ENCODE peak calls at places on chromosomes 2 and 18, in five cellular contexts. W is aorta, B is lower lobe of right lung, A is breast epithelium, Y is fibroblast of lung. O is an unnamed sample.

GRCh38 chr2:160956243-160956802 is 203.9 kb upstream of the TANK start:
- DNase-seq in W (peak), B (no peak), Y (no peak), A (no peak), O (peak)

GRCh38 chr2:8550481-8550880 is 131.4 kb upstream of the ID2 start:
- DNase-seq in A (no peak), W (peak), B (no peak), Y (no peak), O (peak)

GRCh38 chr2:138223321-138223720 is 259.0 kb downstream of the HNMT start:
- DNase-seq in Y (peak), A (no peak), W (no peak), B (no peak), O (no peak)

GRCh38 chr2:167862787-167863186 is 384.6 kb downstream of the STK39 start:
- DNase-seq in Y (peak), W (no peak), A (no peak), B (no peak), O (no peak)

GRCh38 chr2:95320344-95320712 is 23.2 kb downstream of the KCNIP3 start:
- DNase-seq in A (no peak), Y (no peak), B (no peak), W (no peak), O (no peak)

GRCh38 chr2:220365023-220365422 is 737.6 kb downstream of the SLC4A3 start:
- DNase-seq in B (no peak), W (no peak), Y (peak), A (no peak), O (no peak)

GRCh38 chr2:9311488-9311887 is 104.9 kb downstream of the ASAP2 start:
- DNase-seq in Y (peak), A (no peak), W (peak), B (no peak), O (peak)

GRCh38 chr2:172208881-172209325 is 106.2 kb upstream of the DLX2 start:
- DNase-seq in W (no peak), A (no peak), B (no peak), Y (peak), O (no peak)

GRCh38 chr18:44599409-44599808 is 81.3 kb upstream of the SETBP1 start:
- DNase-seq in A (no peak), B (no peak), W (peak), Y (peak), O (peak)

GRCh38 chr18:49041677-49042570 is 91.2 kb upstream of the SMAD7 start:
- DNase-seq in W (no peak), B (no peak), Y (peak), A (no peak), O (peak)

GRCh38 chr2:67713376-67713775 is 316.2 kb downstream of the ETAA1 start:
- DNase-seq in Y (no peak), A (no peak), B (no peak), W (no peak), O (no peak)

GRCh38 chr2:216857131-216857550 is 2.7 kb downstream of the TNP1 start:
- DNase-seq in W (no peak), Y (peak), B (no peak), A (no peak), O (no peak)

GRCh38 chr2:122244830-122245229 is 489.4 kb downstream of the TSN start:
- DNase-seq in A (no peak), Y (no peak), B (no peak), W (no peak), O (no peak)

GRCh38 chr2:41576423-41576822 is 471.4 kb upstream of the PKDCC start:
- DNase-seq in A (no peak), W (no peak), B (no peak), Y (no peak), O (no peak)

GRCh38 chr18:8020133-8020846 is 453.2 kb downstream of the PTPRM start:
- DNase-seq in A (no peak), Y (peak), W (no peak), B (no peak), O (no peak)

GRCh38 chr18:13973061-13973460 is 57.7 kb upstream of the MC2R start:
- DNase-seq in Y (no peak), A (no peak), W (no peak), B (no peak), O (no peak)

GRCh38 chr18:3207565-3207964 is 12.2 kb downstream of the MYOM1 start:
- DNase-seq in B (no peak), Y (no peak), A (no peak), W (no peak), O (no peak)

GRCh38 chr18:58257461-58257860 is 213.4 kb downstream of the NEDD4L start:
- DNase-seq in W (no peak), A (no peak), B (no peak), Y (peak), O (no peak)

GRCh38 chr2:213420829-213421385 is 136.6 kb downstream of the SPAG16 start:
- DNase-seq in A (no peak), Y (no peak), B (no peak), W (no peak), O (no peak)

GRCh38 chr18:6607348-6607747 is 122.2 kb upstream of the ARHGAP28 start:
- DNase-seq in B (no peak), Y (no peak), A (no peak), W (no peak), O (no peak)

GRCh38 chr18:6601241-6601640 is 128.3 kb upstream of the ARHGAP28 start:
- DNase-seq in B (no peak), Y (no peak), A (no peak), W (no peak), O (no peak)

GRCh38 chr18:6606411-6607085 is 123.0 kb upstream of the ARHGAP28 start:
- DNase-seq in W (no peak), Y (no peak), A (no peak), B (no peak), O (no peak)

GRCh38 chr18:6609882-6610281 is 119.6 kb upstream of the ARHGAP28 start:
- DNase-seq in Y (no peak), A (no peak), B (no peak), W (no peak), O (no peak)

DNA sequence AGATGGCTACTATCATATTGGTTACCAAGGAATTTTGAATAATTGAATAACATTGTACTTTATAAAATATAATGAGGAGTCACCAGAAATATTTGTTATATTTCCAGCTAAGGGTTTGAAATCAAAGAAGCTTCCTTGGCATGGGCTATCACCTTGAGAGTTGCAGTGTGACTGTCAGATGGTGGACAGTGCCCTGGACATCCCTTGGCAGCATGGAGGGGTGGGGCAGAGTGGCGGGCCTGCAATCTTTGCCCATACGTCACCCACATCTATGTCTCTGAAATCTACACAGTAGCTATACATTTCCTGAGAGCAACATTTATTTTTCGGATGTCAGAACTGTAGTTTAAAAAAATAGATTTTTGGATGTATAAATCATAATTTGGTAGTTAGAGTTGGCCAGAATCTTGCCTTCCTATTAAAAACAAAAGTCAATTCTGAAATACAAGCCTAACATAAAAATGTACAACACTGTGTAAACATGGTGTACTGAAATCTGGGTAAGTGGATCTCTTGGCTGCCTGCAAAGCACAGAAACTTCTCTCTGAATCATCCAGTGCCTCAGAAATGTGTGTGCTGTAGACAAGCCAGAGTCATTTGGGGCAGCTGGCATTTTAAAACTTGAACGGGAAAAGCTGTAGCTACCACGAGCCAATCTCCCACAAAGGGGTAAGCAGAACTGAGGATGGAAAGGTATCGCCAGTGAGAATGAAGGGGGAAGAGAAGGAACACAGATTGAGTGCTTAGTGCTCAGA is 124.2 kb upstream of the ARHGAP28 start:
- DNase-seq in B (no peak), W (no peak), Y (no peak), A (no peak), O (no peak)
- H3K27ac ChIP-seq in B (no peak), W (no peak), Y (no peak), A (no peak), O (no peak)

GRCh38 chr2:53432921-53433320 is 334.7 kb upstream of the CHAC2 start:
- DNase-seq in Y (no peak), W (no peak), A (no peak), B (no peak), O (no peak)
- H3K27ac ChIP-seq in Y (no peak), W (no peak), A (no peak), B (no peak), O (no peak)

GRCh38 chr2:24365051-24365450 is 4.7 kb upstream of the ITSN2 start:
- DNase-seq in Y (no peak), A (peak), W (peak), B (peak), O (peak)
- H3K27ac ChIP-seq in Y (no peak), A (peak), W (peak), B (peak), O (peak)

DNA sequence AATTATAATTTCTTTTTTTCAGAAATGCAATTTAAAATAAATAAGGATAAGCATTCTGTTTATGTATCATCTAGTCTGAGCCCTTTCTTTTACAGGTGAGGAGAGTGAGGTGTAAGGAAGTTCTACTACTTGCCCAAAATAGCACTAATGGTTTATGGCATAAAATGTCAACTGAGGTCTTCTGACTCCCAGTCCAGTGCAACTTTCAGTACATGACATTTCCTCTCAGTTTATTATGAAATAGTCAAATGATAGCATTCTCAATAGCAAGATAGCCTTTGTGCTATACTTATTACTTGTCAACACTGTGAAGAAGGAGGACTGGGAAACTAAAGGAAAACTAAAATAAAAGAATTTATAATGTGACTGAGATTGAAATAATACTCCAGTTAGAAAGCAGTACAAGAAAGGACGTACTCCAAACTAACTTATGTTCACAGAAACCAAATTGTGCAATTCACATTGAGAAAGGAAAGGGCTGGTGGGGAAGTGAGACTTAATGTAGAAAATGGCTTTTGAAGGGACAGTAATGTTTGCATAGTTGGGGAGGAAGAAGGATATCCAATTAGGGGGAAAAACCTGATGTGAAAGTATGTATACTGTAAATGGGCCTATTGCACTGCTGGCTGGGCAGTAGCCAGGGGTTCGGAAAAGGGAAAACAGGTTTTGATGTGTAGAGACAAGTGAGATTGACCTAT is 166.7 kb upstream of the ZEB2 start:
- DNase-seq in B (no peak), A (no peak), W (no peak), Y (no peak), O (no peak)
- H3K27ac ChIP-seq in B (peak), A (no peak), W (no peak), Y (no peak), O (peak)

DNA sequence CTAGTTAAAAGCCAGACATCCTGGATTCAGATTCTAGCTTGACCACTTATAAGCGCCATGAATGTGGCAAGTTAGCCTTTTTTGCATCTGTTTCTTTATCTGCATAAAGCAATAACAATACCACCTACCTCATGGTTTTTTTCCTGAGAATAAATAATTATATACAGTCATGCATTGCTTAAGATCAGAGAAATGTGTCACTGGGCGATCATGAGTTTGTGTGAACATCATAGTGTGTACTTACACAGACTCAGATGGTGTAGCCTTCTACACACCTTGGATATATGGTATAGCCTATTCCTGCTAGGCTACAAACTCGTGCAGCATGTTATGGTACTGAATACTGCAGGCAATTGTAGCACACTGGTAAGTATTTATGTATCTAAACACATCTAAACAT is 84.7 kb upstream of the PELI1 start:
- DNase-seq in W (no peak), Y (no peak), B (no peak), A (no peak), O (no peak)
- H3K27ac ChIP-seq in W (no peak), Y (no peak), B (peak), A (peak), O (peak)

GRCh38 chr2:24707141-24707540 is 86.0 kb downstream of the PTRHD1 start:
- DNase-seq in A (no peak), W (no peak), B (no peak), Y (no peak), O (no peak)

GRCh38 chr2:24697792-24698191 is 95.4 kb downstream of the PTRHD1 start:
- DNase-seq in W (no peak), B (no peak), Y (no peak), A (no peak), O (no peak)

GRCh38 chr2:24708537-24709152 is 84.5 kb downstream of the PTRHD1 start:
- DNase-seq in A (no peak), W (no peak), Y (peak), B (no peak), O (no peak)

GRCh38 chr2:24704682-24705081 is 88.5 kb downstream of the PTRHD1 start:
- DNase-seq in A (no peak), B (no peak), Y (no peak), W (no peak), O (no peak)

DNA sequence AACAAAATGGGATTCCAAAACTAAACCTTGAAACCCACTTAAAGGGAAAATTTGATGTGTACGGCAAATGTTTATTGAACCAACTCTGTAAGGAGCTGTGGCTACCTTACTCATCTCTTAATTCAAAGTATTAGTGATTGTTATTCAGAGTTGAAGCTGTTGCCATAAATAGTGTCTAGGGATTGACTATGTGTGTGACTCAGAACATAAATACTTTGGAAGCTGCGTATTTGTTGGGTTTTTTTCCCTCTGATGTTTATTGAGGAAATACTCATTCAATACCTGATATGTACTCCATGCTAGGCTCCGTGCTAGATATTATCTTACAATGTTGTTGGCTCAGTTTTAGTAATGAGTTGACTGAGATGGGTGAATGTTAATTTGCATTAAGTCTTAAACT is 90.4 kb downstream of the PTRHD1 start:
- DNase-seq in Y (peak), A (no peak), W (no peak), B (no peak), O (no peak)
- H3K27ac ChIP-seq in Y (peak), A (no peak), W (no peak), B (no peak), O (no peak)